ENCODE peak calls at places on chromosome 3, in seven cellular contexts. One of them, this sample, is unnamed.

GRCh38 chr3:17030438-17030837 is 145.7 kb downstream of the PLCL2 start:
- DNase-seq in lower lobe of right lung: no peak
- DNase-seq in epithelial cell of esophagus: peak
- DNase-seq in HCT116: no peak
- DNase-seq in AG10803: no peak
- DNase-seq in endodermal cell: no peak
- DNase-seq in transverse colon: no peak
- DNase-seq in this sample: no peak

GRCh38 chr3:178300441-178300959 is 235.7 kb upstream of the KCNMB2 start:
- DNase-seq in transverse colon: no peak
- DNase-seq in AG10803: no peak
- DNase-seq in endodermal cell: no peak
- DNase-seq in lower lobe of right lung: no peak
- DNase-seq in HCT116: no peak
- DNase-seq in epithelial cell of esophagus: no peak
- DNase-seq in this sample: no peak

GRCh38 chr3:23764407-23764806 is 41.3 kb upstream of the UBE2E1 start:
- DNase-seq in HCT116: no peak
- DNase-seq in endodermal cell: no peak
- DNase-seq in AG10803: no peak
- DNase-seq in lower lobe of right lung: no peak
- DNase-seq in epithelial cell of esophagus: no peak
- DNase-seq in transverse colon: no peak
- DNase-seq in this sample: no peak

GRCh38 chr3:66297917-66298316 is 77.1 kb downstream of the SLC25A26 start:
- DNase-seq in transverse colon: no peak
- DNase-seq in HCT116: no peak
- DNase-seq in endodermal cell: no peak
- DNase-seq in lower lobe of right lung: no peak
- DNase-seq in AG10803: peak
- DNase-seq in epithelial cell of esophagus: peak
- DNase-seq in this sample: no peak

GRCh38 chr3:141342386-141342785 is 25.9 kb upstream of the ZBTB38 start:
- DNase-seq in AG10803: no peak
- DNase-seq in HCT116: no peak
- DNase-seq in transverse colon: no peak
- DNase-seq in endodermal cell: no peak
- DNase-seq in lower lobe of right lung: no peak
- DNase-seq in epithelial cell of esophagus: no peak
- DNase-seq in this sample: no peak

GRCh38 chr3:168040624-168041208 is 55.0 kb downstream of the GOLIM4 start:
- DNase-seq in AG10803: peak
- DNase-seq in lower lobe of right lung: no peak
- DNase-seq in epithelial cell of esophagus: peak
- DNase-seq in HCT116: peak
- DNase-seq in endodermal cell: peak
- DNase-seq in transverse colon: no peak
- DNase-seq in this sample: peak

GRCh38 chr3:100634493-100635272 is 25.3 kb downstream of the ADGRG7 start:
- DNase-seq in endodermal cell: peak
- DNase-seq in HCT116: peak
- DNase-seq in transverse colon: peak
- DNase-seq in lower lobe of right lung: no peak
- DNase-seq in AG10803: peak
- DNase-seq in epithelial cell of esophagus: peak
- DNase-seq in this sample: peak

GRCh38 chr3:14841836-14842235 is 23.1 kb downstream of the FGD5 start:
- DNase-seq in lower lobe of right lung: no peak
- DNase-seq in HCT116: no peak
- DNase-seq in AG10803: no peak
- DNase-seq in epithelial cell of esophagus: no peak
- DNase-seq in transverse colon: no peak
- DNase-seq in endodermal cell: no peak
- DNase-seq in this sample: no peak

GRCh38 chr3:73621388-73621787 is 3.4 kb downstream of the PDZRN3 start:
- DNase-seq in lower lobe of right lung: no peak
- DNase-seq in HCT116: no peak
- DNase-seq in transverse colon: no peak
- DNase-seq in endodermal cell: no peak
- DNase-seq in epithelial cell of esophagus: no peak
- DNase-seq in AG10803: no peak
- DNase-seq in this sample: peak

GRCh38 chr3:33798418-33799201 is at the start of gene PDCD6IP:
- DNase-seq in epithelial cell of esophagus: peak
- DNase-seq in lower lobe of right lung: peak
- DNase-seq in transverse colon: peak
- DNase-seq in endodermal cell: peak
- DNase-seq in AG10803: peak
- DNase-seq in HCT116: peak
- DNase-seq in this sample: peak

GRCh38 chr3:135560847-135561246 is 404.7 kb upstream of the PPP2R3A start:
- DNase-seq in endodermal cell: no peak
- DNase-seq in transverse colon: no peak
- DNase-seq in HCT116: no peak
- DNase-seq in epithelial cell of esophagus: no peak
- DNase-seq in AG10803: no peak
- DNase-seq in lower lobe of right lung: no peak
- DNase-seq in this sample: no peak

GRCh38 chr3:45043715-45044299 is 17.7 kb downstream of the CLEC3B start:
- DNase-seq in AG10803: peak
- DNase-seq in transverse colon: no peak
- DNase-seq in epithelial cell of esophagus: peak
- DNase-seq in lower lobe of right lung: no peak
- DNase-seq in endodermal cell: no peak
- DNase-seq in HCT116: no peak
- DNase-seq in this sample: no peak

GRCh38 chr3:148931574-148931973 is 59.8 kb upstream of the GYG1 start:
- DNase-seq in AG10803: no peak
- DNase-seq in lower lobe of right lung: no peak
- DNase-seq in transverse colon: no peak
- DNase-seq in epithelial cell of esophagus: no peak
- DNase-seq in endodermal cell: no peak
- DNase-seq in HCT116: no peak
- DNase-seq in this sample: no peak

GRCh38 chr3:156483961-156484787 is 70.7 kb downstream of the SSR3 start:
- DNase-seq in transverse colon: peak
- DNase-seq in HCT116: peak
- DNase-seq in AG10803: peak
- DNase-seq in endodermal cell: no peak
- DNase-seq in epithelial cell of esophagus: peak
- DNase-seq in lower lobe of right lung: no peak
- DNase-seq in this sample: no peak

GRCh38 chr3:45981321-45982038 is 14.1 kb downstream of the FYCO1 start:
- DNase-seq in transverse colon: no peak
- DNase-seq in AG10803: no peak
- DNase-seq in endodermal cell: no peak
- DNase-seq in lower lobe of right lung: no peak
- DNase-seq in HCT116: no peak
- DNase-seq in epithelial cell of esophagus: no peak
- DNase-seq in this sample: no peak

GRCh38 chr3:31906182-31906581 is 74.9 kb downstream of the OSBPL10 start:
- DNase-seq in epithelial cell of esophagus: peak
- DNase-seq in lower lobe of right lung: no peak
- DNase-seq in transverse colon: no peak
- DNase-seq in HCT116: no peak
- DNase-seq in endodermal cell: no peak
- DNase-seq in AG10803: no peak
- DNase-seq in this sample: peak

GRCh38 chr3:58051196-58051595 is 43.0 kb downstream of the FLNB start:
- DNase-seq in epithelial cell of esophagus: peak
- DNase-seq in HCT116: no peak
- DNase-seq in endodermal cell: no peak
- DNase-seq in AG10803: peak
- DNase-seq in lower lobe of right lung: peak
- DNase-seq in transverse colon: no peak
- DNase-seq in this sample: no peak

GRCh38 chr3:36477655-36478054 is 97.4 kb downstream of the STAC start:
- DNase-seq in transverse colon: no peak
- DNase-seq in endodermal cell: no peak
- DNase-seq in lower lobe of right lung: no peak
- DNase-seq in AG10803: peak
- DNase-seq in epithelial cell of esophagus: peak
- DNase-seq in HCT116: no peak
- DNase-seq in this sample: no peak

GRCh38 chr3:169146112-169146665 is 517.3 kb downstream of the MECOM start:
- DNase-seq in transverse colon: peak
- DNase-seq in epithelial cell of esophagus: peak
- DNase-seq in lower lobe of right lung: peak
- DNase-seq in HCT116: no peak
- DNase-seq in AG10803: peak
- DNase-seq in endodermal cell: peak
- DNase-seq in this sample: no peak

GRCh38 chr3:17742837-17743659 is 617 bp upstream of the TBC1D5 start:
- DNase-seq in lower lobe of right lung: no peak
- DNase-seq in epithelial cell of esophagus: no peak
- DNase-seq in endodermal cell: no peak
- DNase-seq in transverse colon: no peak
- DNase-seq in AG10803: no peak
- DNase-seq in HCT116: no peak
- DNase-seq in this sample: no peak

GRCh38 chr3:105094588-105094987 is 272.1 kb upstream of the ALCAM start:
- DNase-seq in lower lobe of right lung: no peak
- DNase-seq in transverse colon: no peak
- DNase-seq in AG10803: no peak
- DNase-seq in endodermal cell: no peak
- DNase-seq in HCT116: no peak
- DNase-seq in epithelial cell of esophagus: peak
- DNase-seq in this sample: no peak

GRCh38 chr3:58471025-58471887 is 20.6 kb upstream of the KCTD6 start:
- DNase-seq in lower lobe of right lung: no peak
- DNase-seq in AG10803: peak
- DNase-seq in epithelial cell of esophagus: peak
- DNase-seq in transverse colon: peak
- DNase-seq in endodermal cell: peak
- DNase-seq in HCT116: peak
- DNase-seq in this sample: peak

GRCh38 chr3:20056727-20057611 is 16.7 kb downstream of the KAT2B start:
- DNase-seq in endodermal cell: no peak
- DNase-seq in AG10803: peak
- DNase-seq in HCT116: no peak
- DNase-seq in transverse colon: no peak
- DNase-seq in lower lobe of right lung: no peak
- DNase-seq in epithelial cell of esophagus: peak
- DNase-seq in this sample: peak

GRCh38 chr3:150073031-150073430 is 102.3 kb upstream of the PFN2 start:
- DNase-seq in endodermal cell: no peak
- DNase-seq in epithelial cell of esophagus: no peak
- DNase-seq in lower lobe of right lung: no peak
- DNase-seq in AG10803: peak
- DNase-seq in HCT116: no peak
- DNase-seq in transverse colon: no peak
- DNase-seq in this sample: no peak

GRCh38 chr3:50219285-50219684 is 14.2 kb downstream of the SLC38A3 start:
- DNase-seq in transverse colon: no peak
- DNase-seq in epithelial cell of esophagus: no peak
- DNase-seq in AG10803: no peak
- DNase-seq in endodermal cell: no peak
- DNase-seq in lower lobe of right lung: no peak
- DNase-seq in HCT116: no peak
- DNase-seq in this sample: no peak

GRCh38 chr3:161137260-161137659 is 32.1 kb upstream of the B3GALNT1 start:
- DNase-seq in epithelial cell of esophagus: no peak
- DNase-seq in AG10803: no peak
- DNase-seq in endodermal cell: no peak
- DNase-seq in transverse colon: no peak
- DNase-seq in HCT116: no peak
- DNase-seq in lower lobe of right lung: no peak
- DNase-seq in this sample: no peak

GRCh38 chr3:30894521-30895289 is at the start of gene GADL1:
- DNase-seq in epithelial cell of esophagus: peak
- DNase-seq in transverse colon: no peak
- DNase-seq in endodermal cell: peak
- DNase-seq in HCT116: no peak
- DNase-seq in AG10803: peak
- DNase-seq in lower lobe of right lung: peak
- DNase-seq in this sample: no peak
- H3K4me3 ChIP-seq in epithelial cell of esophagus: peak
- H3K4me3 ChIP-seq in transverse colon: peak
- H3K4me3 ChIP-seq in endodermal cell: peak
- H3K4me3 ChIP-seq in HCT116: peak
- H3K4me3 ChIP-seq in AG10803: peak
- H3K4me3 ChIP-seq in lower lobe of right lung: peak
- H3K4me3 ChIP-seq in this sample: peak

GRCh38 chr3:85172001-85172400 is 213.2 kb downstream of the CADM2 start:
- DNase-seq in endodermal cell: no peak
- DNase-seq in transverse colon: no peak
- DNase-seq in epithelial cell of esophagus: no peak
- DNase-seq in HCT116: no peak
- DNase-seq in lower lobe of right lung: no peak
- DNase-seq in AG10803: no peak
- DNase-seq in this sample: no peak
- TF ChIP-seq CTCF in endodermal cell: no peak
- TF ChIP-seq CTCF in transverse colon: no peak
- TF ChIP-seq CTCF in epithelial cell of esophagus: no peak
- TF ChIP-seq CTCF in HCT116: no peak
- TF ChIP-seq CTCF in lower lobe of right lung: no peak
- TF ChIP-seq CTCF in AG10803: no peak
- TF ChIP-seq CTCF in this sample: peak

DNA sequence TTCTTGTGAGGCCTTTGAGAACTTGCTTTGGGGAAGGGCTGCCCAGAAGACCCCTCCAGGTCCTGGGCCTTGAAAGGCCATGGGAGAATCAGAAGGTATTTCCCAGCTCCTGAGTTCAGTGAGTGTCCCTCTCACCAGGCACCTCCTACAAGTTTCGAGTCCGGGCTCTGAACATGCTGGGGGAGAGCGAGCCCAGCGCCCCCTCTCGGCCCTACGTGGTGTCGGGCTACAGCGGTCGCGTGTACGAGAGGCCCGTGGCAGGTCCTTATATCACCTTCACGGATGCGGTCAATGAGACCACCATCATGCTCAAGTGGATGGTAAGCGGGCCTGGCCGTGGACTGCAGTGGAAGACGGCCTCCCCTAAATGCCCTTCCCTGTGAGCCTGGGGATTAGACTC is 68.3 kb downstream of the BOC start:
- DNase-seq in epithelial cell of esophagus: no peak
- DNase-seq in lower lobe of right lung: no peak
- DNase-seq in endodermal cell: peak
- DNase-seq in AG10803: no peak
- DNase-seq in HCT116: no peak
- DNase-seq in transverse colon: no peak
- DNase-seq in this sample: no peak
- H3K4me3 ChIP-seq in epithelial cell of esophagus: no peak
- H3K4me3 ChIP-seq in lower lobe of right lung: no peak
- H3K4me3 ChIP-seq in endodermal cell: no peak
- H3K4me3 ChIP-seq in AG10803: no peak
- H3K4me3 ChIP-seq in HCT116: no peak
- H3K4me3 ChIP-seq in transverse colon: no peak
- H3K4me3 ChIP-seq in this sample: no peak

DNA sequence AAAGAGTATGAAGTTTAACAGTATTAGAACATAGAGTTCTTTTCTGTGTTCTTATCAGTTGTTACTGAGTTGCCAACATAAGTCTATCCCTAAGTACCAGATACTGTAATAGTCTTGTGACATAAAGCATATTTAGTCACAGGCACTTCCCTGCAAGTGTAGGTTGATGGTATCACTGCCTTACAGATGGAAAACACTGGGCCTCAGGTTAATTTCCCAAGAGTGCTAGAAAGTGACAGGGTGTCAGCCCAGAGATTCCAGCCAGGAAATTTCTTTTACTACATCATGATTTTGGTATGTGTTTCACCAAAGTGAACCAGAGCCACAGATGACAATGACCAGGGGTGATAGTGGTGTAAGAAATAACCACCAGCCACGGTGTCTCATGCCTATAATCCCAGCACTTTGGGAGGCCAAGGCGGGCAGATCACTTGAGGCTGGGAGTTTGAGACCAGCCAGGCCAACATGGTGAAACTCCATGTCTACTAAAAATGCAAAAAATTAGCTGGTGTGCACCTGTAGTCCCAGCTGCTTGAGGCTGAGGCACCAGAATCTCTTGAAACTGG is 3.2 kb downstream of the EIF1B start:
- DNase-seq in endodermal cell: no peak
- DNase-seq in lower lobe of right lung: no peak
- DNase-seq in transverse colon: no peak
- DNase-seq in HCT116: no peak
- DNase-seq in epithelial cell of esophagus: no peak
- DNase-seq in AG10803: peak
- DNase-seq in this sample: no peak
- TF ChIP-seq CTCF in endodermal cell: no peak
- TF ChIP-seq CTCF in lower lobe of right lung: no peak
- TF ChIP-seq CTCF in transverse colon: no peak
- TF ChIP-seq CTCF in HCT116: no peak
- TF ChIP-seq CTCF in epithelial cell of esophagus: no peak
- TF ChIP-seq CTCF in AG10803: no peak
- TF ChIP-seq CTCF in this sample: no peak